ENCODE peak calls at places on chromosome 11, in five cellular contexts. C is fibroblast of mammary gland; V is LoVo; X is non-pigmented ciliary epithelial cell; N is stimulated activated CD4-positive, alpha-beta T cell treated with anti-CD3 and anti-CD28 coated beads, Interleukin-1b, Interleukin-23, amount 100 ng/mL, for 1 hour. L is an unnamed sample.

GRCh38 chr11:65215441-65216076 is 33.8 kb downstream of the CAPN1 start:
- DNase-seq in C (peak; percentile 15), V (no peak), X (no peak), N (no peak), L (no peak)

GRCh38 chr11:29005401-29005980 is 897.3 kb downstream of the METTL15 start:
- DNase-seq in C (no peak), V (no peak), X (no peak), N (no peak), L (no peak)

GRCh38 chr11:16738949-16739262 is 459 bp downstream of the C11orf58 start:
- DNase-seq in C (no peak), V (no peak), X (no peak), N (no peak), L (no peak)

GRCh38 chr11:62431171-62431895 is 12.5 kb downstream of the SCGB1A1 start:
- DNase-seq in C (peak; percentile 78), V (no peak), X (peak; percentile 67), N (no peak), L (peak; percentile 80)

GRCh38 chr11:10261821-10262220 is 32.2 kb downstream of the SBF2 start:
- DNase-seq in C (no peak), V (no peak), X (no peak), N (no peak), L (no peak)

GRCh38 chr11:17371614-17372013 is 16.8 kb downstream of the KCNJ11 start:
- DNase-seq in C (peak; percentile 62), V (no peak), X (no peak), N (no peak), L (peak; percentile 31)

GRCh38 chr11:11731311-11732083 is 109.7 kb upstream of the GALNT18 start:
- DNase-seq in C (peak; percentile 83), V (peak; percentile 21), X (peak; percentile 31), N (no peak), L (no peak)

GRCh38 chr11:116826751-116827431 is 2.8 kb upstream of the APOC3 start:
- DNase-seq in C (no peak), V (no peak), X (no peak), N (no peak), L (no peak)

GRCh38 chr11:85742873-85743275 is 56.9 kb upstream of the CCDC89 start:
- DNase-seq in C (no peak), V (peak; percentile 60), X (no peak), N (no peak), L (no peak)

GRCh38 chr11:122229611-122230386 is 113.8 kb upstream of the BLID start:
- DNase-seq in C (no peak), V (no peak), X (no peak), N (no peak), L (no peak)

GRCh38 chr11:102911758-102912481 is 37.1 kb upstream of the MMP12 start:
- DNase-seq in C (no peak), V (no peak), X (no peak), N (no peak), L (no peak)

GRCh38 chr11:117814766-117815261 is 9.7 kb downstream of the FXYD2 start:
- DNase-seq in C (no peak), V (peak; percentile 60), X (no peak), N (no peak), L (peak; percentile 97)

GRCh38 chr11:87150936-87151335 is 113.2 kb downstream of the TMEM135 start:
- DNase-seq in C (peak; percentile 58), V (no peak), X (no peak), N (no peak), L (no peak)

GRCh38 chr11:215581-216037 is 8.1 kb downstream of the RIC8A start:
- DNase-seq in C (no peak), V (no peak), X (no peak), N (no peak), L (no peak)

GRCh38 chr11:76785513-76785912 is 2.4 kb downstream of the TSKU start:
- DNase-seq in C (no peak), V (no peak), X (no peak), N (no peak), L (no peak)

GRCh38 chr11:118318112-118319030 is 13.8 kb downstream of the CD3E start:
- DNase-seq in C (no peak), V (no peak), X (no peak), N (no peak), L (no peak)

GRCh38 chr11:113591122-113591521 is 115.0 kb downstream of the TMPRSS5 start:
- DNase-seq in C (no peak), V (no peak), X (no peak), N (no peak), L (no peak)

GRCh38 chr11:35139883-35140282 is 912 bp downstream of the CD44 start:
- DNase-seq in C (no peak), V (no peak), X (no peak), N (no peak), L (peak; percentile 36)

GRCh38 chr11:44611687-44612437 is 46.4 kb downstream of the CD82 start:
- DNase-seq in C (no peak), V (no peak), X (no peak), N (no peak), L (peak; percentile 38)

GRCh38 chr11:116576523-116576922 is 196.3 kb downstream of the BUD13 start:
- DNase-seq in C (peak; percentile 33), V (no peak), X (no peak), N (no peak), L (peak; percentile 6)

GRCh38 chr11:10514713-10515112 is 26.3 kb downstream of the RNF141 start:
- DNase-seq in C (peak; percentile 14), V (no peak), X (no peak), N (no peak), L (no peak)

L was measured in Caki2.